ENCODE peak calls at places on chromosome 2, in eight cellular contexts. Q is HepG2, H is GM12878, B is K562, J is HCT116, O is H1, T is endothelial cell of umbilical vein, I is SK-N-SH. P is an unnamed sample.

GRCh38 chr2:122851972-122852531 is 1096.6 kb downstream of the TSN start:
- DNase-seq in Q (no peak), H (no peak), B (no peak), J (no peak), O (no peak), T (no peak), I (peak), P (no peak)

GRCh38 chr2:37768491-37768925 is 97.1 kb upstream of the CDC42EP3 start:
- DNase-seq in Q (peak), H (no peak), B (no peak), J (no peak), O (no peak), T (no peak), I (peak), P (no peak)

GRCh38 chr2:151200844-151201243 is 60.8 kb downstream of the RBM43 start:
- DNase-seq in Q (no peak), H (no peak), B (no peak), J (no peak), O (no peak), T (no peak), I (no peak), P (peak)

GRCh38 chr2:55827855-55828254 is 95.7 kb downstream of the EFEMP1 start:
- DNase-seq in Q (no peak), H (no peak), B (no peak), J (no peak), O (no peak), T (no peak), I (no peak), P (no peak)

GRCh38 chr2:104844813-104845551 is 8.9 kb upstream of the POU3F3 start:
- DNase-seq in Q (no peak), H (no peak), B (no peak), J (no peak), O (no peak), T (no peak), I (peak), P (no peak)

GRCh38 chr2:27407798-27408491 is 1.4 kb downstream of the PPM1G start:
- DNase-seq in Q (peak), H (no peak), B (peak), J (peak), O (no peak), T (peak), I (peak), P (no peak)

GRCh38 chr2:102045697-102046096 is 53.9 kb downstream of the IL1R2 start:
- DNase-seq in Q (no peak), H (no peak), B (no peak), J (no peak), O (no peak), T (no peak), I (no peak), P (no peak)

GRCh38 chr2:217392930-217393584 is 533.2 kb upstream of the TNP1 start:
- DNase-seq in Q (no peak), H (no peak), B (no peak), J (no peak), O (no peak), T (no peak), I (no peak), P (no peak)

GRCh38 chr2:73020657-73021370 is 50.7 kb downstream of the SFXN5 start:
- DNase-seq in Q (peak), H (no peak), B (no peak), J (no peak), O (no peak), T (peak), I (peak), P (no peak)

GRCh38 chr2:74502720-74503505 is 3.5 kb upstream of the LBX2 start:
- DNase-seq in Q (peak), H (no peak), B (peak), J (peak), O (no peak), T (peak), I (peak), P (no peak)

GRCh38 chr2:127100261-127101047 is 6.5 kb downstream of the BIN1 start:
- DNase-seq in Q (peak), H (no peak), B (peak), J (no peak), O (no peak), T (no peak), I (no peak), P (no peak)

GRCh38 chr2:113876503-113877387 is 13.1 kb upstream of the ACTR3 start:
- DNase-seq in Q (peak), H (no peak), B (peak), J (peak), O (no peak), T (no peak), I (no peak), P (no peak)

GRCh38 chr2:113873867-113874266 is 16.0 kb upstream of the ACTR3 start:
- DNase-seq in Q (no peak), H (no peak), B (no peak), J (no peak), O (no peak), T (no peak), I (no peak), P (no peak)

GRCh38 chr2:113879457-113879856 is 10.4 kb upstream of the ACTR3 start:
- DNase-seq in Q (no peak), H (no peak), B (no peak), J (no peak), O (no peak), T (no peak), I (no peak), P (no peak)

GRCh38 chr2:113878743-113879142 is 11.1 kb upstream of the ACTR3 start:
- DNase-seq in Q (no peak), H (no peak), B (no peak), J (no peak), O (no peak), T (no peak), I (peak), P (no peak)

DNA sequence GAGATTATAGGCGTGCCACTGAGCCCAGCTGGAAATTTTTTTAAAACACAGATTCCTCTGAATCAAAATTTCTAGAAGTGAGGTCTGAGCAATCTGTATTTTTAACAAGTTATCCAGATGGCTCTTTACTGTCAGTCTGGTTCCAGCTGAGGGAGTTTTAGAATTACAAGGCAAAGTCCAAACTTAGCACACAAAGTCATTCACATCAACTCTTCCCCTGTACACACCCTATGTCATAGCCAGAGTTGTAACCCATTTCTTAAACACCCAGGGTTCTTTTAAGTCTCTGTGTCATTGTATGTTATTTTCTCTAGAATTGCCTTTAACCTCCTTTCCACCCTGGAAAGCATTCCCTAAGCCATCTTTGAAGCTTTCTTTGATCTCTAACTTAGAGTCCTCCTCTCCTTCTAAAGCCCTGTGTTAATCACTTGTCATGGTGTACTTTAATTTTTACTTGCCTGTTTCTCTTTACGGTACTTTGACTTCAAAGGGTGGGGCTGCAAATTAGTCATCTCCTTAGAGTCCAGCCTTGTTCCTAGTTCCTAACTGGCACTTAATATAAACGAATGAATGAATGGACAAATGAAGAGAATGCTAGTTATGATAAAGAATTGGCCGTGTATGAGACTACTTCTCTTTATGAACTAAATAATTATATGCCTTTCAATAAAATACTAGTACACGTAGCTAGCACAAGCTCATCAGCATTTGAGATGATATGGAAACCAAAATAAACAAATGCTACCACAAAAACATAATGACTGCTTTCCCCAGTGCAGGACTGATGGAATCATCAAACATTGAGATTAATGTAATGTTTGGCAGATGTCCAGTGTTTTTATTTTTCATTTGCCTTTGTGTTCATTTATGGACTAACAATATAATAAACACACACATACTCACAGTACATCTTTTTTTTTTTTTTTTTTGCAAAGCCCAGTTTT is 12.0 kb upstream of the ACTR3 start:
- DNase-seq in Q (peak), H (no peak), B (peak), J (peak), O (no peak), T (peak), I (peak), P (no peak)
- TF ChIP-seq POLR2AphosphoS5 in Q (no peak), H (no peak), B (no peak), J (peak), O (no peak), T (no peak), I (no peak), P (no peak)

GRCh38 chr2:218896501-218897393 is 16.1 kb downstream of the WNT10A start:
- DNase-seq in Q (no peak), H (peak), B (no peak), J (no peak), O (no peak), T (no peak), I (peak), P (no peak)
- H3K4me3 ChIP-seq in Q (no peak), H (peak), B (no peak), J (peak), O (peak), T (no peak), I (peak), P (peak)

DNA sequence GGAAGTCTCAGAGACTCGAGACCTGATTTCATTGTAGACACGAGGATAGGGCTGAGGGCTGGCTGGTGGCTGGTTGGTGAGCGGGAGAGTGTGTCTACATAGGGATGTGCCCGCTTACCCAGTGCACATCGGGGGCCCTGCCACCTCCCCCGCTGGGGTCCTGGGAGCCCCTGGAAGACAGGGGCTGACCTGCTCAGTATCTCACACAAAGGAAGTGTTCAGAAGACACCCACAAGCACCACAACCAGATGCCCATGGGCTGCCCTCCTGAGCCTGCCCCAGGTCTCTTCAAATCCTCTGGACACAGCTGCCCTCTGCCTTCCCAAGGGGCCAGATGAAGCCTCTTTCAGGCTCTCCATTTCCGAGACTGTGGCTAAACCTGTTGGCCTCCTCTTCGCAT is 43.1 kb downstream of the MYCN start:
- DNase-seq in Q (no peak), H (no peak), B (no peak), J (no peak), O (no peak), T (no peak), I (no peak), P (no peak)
- H3K9ac ChIP-seq in Q (no peak), H (no peak), B (no peak), J (no peak), O (no peak), T (no peak), I (no peak), P (no peak)

DNA sequence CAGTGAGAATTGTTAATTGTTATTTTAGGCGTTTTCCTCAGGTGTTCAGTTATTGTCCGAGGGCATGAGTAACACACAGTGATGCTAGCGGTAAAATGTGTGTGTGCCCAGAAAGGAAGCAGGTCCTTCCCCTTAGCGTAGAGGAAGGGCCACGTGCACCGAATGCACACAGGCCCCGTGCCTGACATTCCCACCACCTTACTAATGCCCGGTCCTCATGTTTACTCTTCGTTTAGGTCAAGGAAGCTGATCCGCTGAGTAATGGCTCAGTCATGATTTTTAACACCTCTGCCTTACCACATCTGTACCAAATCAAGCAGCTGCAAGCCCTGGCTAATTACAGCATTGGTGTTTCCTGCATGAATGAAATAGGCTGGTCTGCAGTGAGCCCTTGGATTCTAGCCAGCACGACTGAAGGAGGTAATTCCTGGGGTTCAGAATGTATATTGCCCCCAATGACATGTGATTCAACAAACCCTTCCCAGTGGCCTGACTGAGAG is 76.7 kb downstream of the MERTK start:
- DNase-seq in Q (peak), H (no peak), B (no peak), J (peak), O (peak), T (peak), I (no peak), P (no peak)
- TF ChIP-seq POLR2AphosphoS5 in Q (no peak), H (no peak), B (no peak), J (peak), O (no peak), T (peak), I (no peak), P (no peak)

GRCh38 chr2:186718895-186719294 is 25.0 kb downstream of the FAM171B start:
- DNase-seq in Q (no peak), H (no peak), B (no peak), J (no peak), O (no peak), T (no peak), I (no peak), P (no peak)
- H3K4me3 ChIP-seq in Q (no peak), H (no peak), B (no peak), J (no peak), O (peak), T (no peak), I (no peak), P (no peak)

GRCh38 chr2:204213588-204213987 is 277.0 kb downstream of the ICOS start:
- DNase-seq in Q (no peak), H (no peak), B (no peak), J (no peak), O (no peak), T (no peak), I (no peak), P (no peak)
- H3K9ac ChIP-seq in Q (no peak), H (no peak), B (no peak), J (no peak), O (no peak), T (no peak), I (no peak), P (no peak)

DNA sequence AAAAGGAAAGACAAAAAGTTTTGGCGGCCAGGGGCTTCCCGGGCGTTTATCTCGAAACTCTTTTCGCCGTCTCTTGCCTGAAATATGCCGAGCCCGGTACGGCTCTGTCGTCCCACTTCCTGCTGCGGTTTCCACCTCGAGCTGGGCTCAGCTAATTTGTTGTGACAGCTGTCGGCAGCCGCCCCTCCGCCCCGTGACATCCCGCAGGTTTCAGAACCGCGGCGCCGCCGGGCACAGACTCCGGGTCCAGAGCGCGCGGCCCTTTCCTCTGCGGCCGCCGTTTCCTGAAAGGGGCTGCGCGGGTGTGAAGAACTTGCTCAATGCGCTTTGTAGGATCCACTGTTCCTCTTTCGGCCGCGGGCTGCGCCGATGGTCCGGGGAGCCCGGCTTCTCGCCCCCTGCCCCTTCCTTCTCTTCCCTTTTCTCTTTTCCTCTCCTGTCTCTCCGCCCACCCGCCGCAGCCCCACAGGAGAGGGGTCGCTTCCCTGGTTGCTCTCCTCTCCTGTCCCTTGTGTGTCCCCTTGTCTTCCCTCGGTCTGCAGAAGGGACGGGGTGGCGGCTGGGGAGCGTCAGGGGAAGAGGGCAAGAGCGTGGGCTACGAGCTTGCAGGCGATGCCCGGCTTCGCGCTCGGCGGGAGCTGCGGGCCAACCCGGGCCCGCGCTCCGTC is 648 bp downstream of the ARID5A start:
- DNase-seq in Q (no peak), H (peak), B (peak), J (no peak), O (no peak), T (peak), I (peak), P (no peak)
- TF ChIP-seq POLR2AphosphoS5 in Q (no peak), H (peak), B (no peak), J (no peak), O (no peak), T (no peak), I (no peak), P (no peak)

GRCh38 chr2:20641123-20641985 is 9.5 kb downstream of the HS1BP3 start:
- DNase-seq in Q (no peak), H (no peak), B (no peak), J (no peak), O (no peak), T (peak), I (no peak), P (no peak)

GRCh38 chr2:20643826-20644225 is 7.1 kb downstream of the HS1BP3 start:
- DNase-seq in Q (no peak), H (no peak), B (peak), J (no peak), O (no peak), T (no peak), I (no peak), P (no peak)

GRCh38 chr2:20640411-20641122 is 10.3 kb downstream of the HS1BP3 start:
- DNase-seq in Q (no peak), H (no peak), B (no peak), J (no peak), O (no peak), T (no peak), I (no peak), P (no peak)

GRCh38 chr2:20643060-20643459 is 7.8 kb downstream of the HS1BP3 start:
- DNase-seq in Q (no peak), H (no peak), B (no peak), J (no peak), O (no peak), T (no peak), I (no peak), P (no peak)

GRCh38 chr2:20642026-20642971 is 8.6 kb downstream of the HS1BP3 start:
- DNase-seq in Q (peak), H (no peak), B (peak), J (peak), O (peak), T (peak), I (peak), P (no peak)
- H3K4me3 ChIP-seq in Q (no peak), H (no peak), B (no peak), J (no peak), O (no peak), T (no peak), I (no peak), P (no peak)